ENCODE peak calls at places on chromosomes 12 and 14, in ten cellular contexts. B is GM12865, E is cardiac muscle cell, H is body of pancreas, P is heart right ventricle, W is transverse colon, X is IMR-90, N is GM20000, L is esophagus squamous epithelium, A is AG04449. C is an unnamed sample.

GRCh38 chr14:68408680-68409079 is 384.2 kb downstream of the ZFP36L1 start:
- DNase-seq in B (peak; percentile 40), E (no peak), H (no peak), P (no peak), W (no peak), X (peak; percentile 48), N (no peak), L (no peak), A (no peak), C (peak; percentile 27)

GRCh38 chr12:128914908-128915563 is 61.8 kb downstream of the GLT1D1 start:
- DNase-seq in B (peak; percentile 90), E (peak; percentile 47), H (no peak), P (no peak), W (no peak), X (no peak), N (peak; percentile 68), L (no peak), A (no peak), C (peak; percentile 83)

GRCh38 chr12:10453144-10453543 is at the start of gene KLRC1:
- DNase-seq in B (no peak), E (no peak), H (no peak), P (no peak), W (no peak), X (no peak), N (no peak), L (no peak), A (no peak), C (peak; percentile 15)

GRCh38 chr14:68611611-68612010 is 181.3 kb downstream of the ZFP36L1 start:
- DNase-seq in B (no peak), E (no peak), H (peak; percentile 80), P (no peak), W (no peak), X (no peak), N (no peak), L (no peak), A (no peak), C (no peak)

GRCh38 chr14:65961004-65961403 is 525.2 kb upstream of the CCDC196 start:
- DNase-seq in B (peak; percentile 65), E (peak; percentile 62), H (peak; percentile 47), P (peak; percentile 15), W (peak; percentile 68), X (peak; percentile 7), N (peak; percentile 58), L (no peak), A (no peak), C (peak; percentile 88)

GRCh38 chr14:24634158-24634557 is at the start of gene GZMB:
- DNase-seq in B (peak; percentile 37), E (no peak), H (no peak), P (no peak), W (peak; percentile 19), X (peak; percentile 14), N (no peak), L (no peak), A (no peak), C (peak; percentile 98)

GRCh38 chr14:49755378-49755777 is 12.6 kb upstream of the KLHDC2 start:
- DNase-seq in B (no peak), E (no peak), H (no peak), P (no peak), W (no peak), X (no peak), N (no peak), L (no peak), A (no peak), C (no peak)

GRCh38 chr14:75142494-75142893 is 15.6 kb upstream of the NEK9 start:
- DNase-seq in B (no peak), E (no peak), H (no peak), P (no peak), W (no peak), X (no peak), N (no peak), L (no peak), A (no peak), C (no peak)

GRCh38 chr12:63317880-63318279 is 166.9 kb upstream of the AVPR1A start:
- DNase-seq in B (no peak), E (no peak), H (no peak), P (no peak), W (no peak), X (no peak), N (no peak), L (no peak), A (no peak), C (no peak)

GRCh38 chr12:69389836-69390235 is 30.3 kb downstream of the YEATS4 start:
- DNase-seq in B (no peak), E (no peak), H (no peak), P (no peak), W (no peak), X (peak; percentile 79), N (no peak), L (no peak), A (peak; percentile 31), C (no peak)

GRCh38 chr12:103387385-103387784 is 108.4 kb downstream of the C12orf42 start:
- DNase-seq in B (no peak), E (no peak), H (no peak), P (no peak), W (no peak), X (no peak), N (no peak), L (no peak), A (no peak), C (no peak)

GRCh38 chr12:79927772-79928474 is 7.0 kb downstream of the PPP1R12A start:
- DNase-seq in B (peak; percentile 81), E (no peak), H (no peak), P (no peak), W (no peak), X (peak; percentile 23), N (peak; percentile 24), L (no peak), A (no peak), C (peak; percentile 68)

GRCh38 chr14:52950410-52950897 is 396 bp downstream of the FERMT2 start:
- DNase-seq in B (peak; percentile 23), E (peak; percentile 62), H (peak; percentile 59), P (peak; percentile 62), W (peak; percentile 38), X (peak; percentile 29), N (peak; percentile 62), L (no peak), A (no peak), C (peak; percentile 14)

GRCh38 chr12:113092478-113093408 is 36.2 kb downstream of the DTX1 start:
- DNase-seq in B (peak; percentile 43), E (peak; percentile 42), H (peak; percentile 49), P (no peak), W (peak; percentile 73), X (no peak), N (peak; percentile 83), L (no peak), A (no peak), C (no peak)
- TF ChIP-seq CTCF in B (peak; percentile 32), E (peak; percentile 35), H (no peak), P (peak; percentile 18), W (no peak), X (no peak), N (peak; percentile 39), L (no peak), A (no peak), C (no peak)

GRCh38 chr14:59570122-59570521 is 6.5 kb downstream of the CCDC175 start:
- DNase-seq in B (no peak), E (no peak), H (no peak), P (no peak), W (no peak), X (no peak), N (no peak), L (no peak), A (no peak), C (no peak)
- TF ChIP-seq CTCF in B (no peak), E (peak; percentile 10), H (no peak), P (no peak), W (peak; percentile 18), X (peak; percentile 21), N (no peak), L (no peak), A (peak; percentile 11), C (no peak)

GRCh38 chr12:43917896-43918295 is 82.0 kb downstream of the TMEM117 start:
- DNase-seq in B (no peak), E (no peak), H (no peak), P (no peak), W (no peak), X (no peak), N (no peak), L (no peak), A (no peak), C (no peak)

GRCh38 chr12:43912851-43913250 is 77.0 kb downstream of the TMEM117 start:
- DNase-seq in B (no peak), E (no peak), H (no peak), P (no peak), W (no peak), X (no peak), N (no peak), L (no peak), A (no peak), C (no peak)

GRCh38 chr12:43914391-43914790 is 78.5 kb downstream of the TMEM117 start:
- DNase-seq in B (no peak), E (no peak), H (no peak), P (no peak), W (no peak), X (no peak), N (no peak), L (no peak), A (no peak), C (no peak)

DNA sequence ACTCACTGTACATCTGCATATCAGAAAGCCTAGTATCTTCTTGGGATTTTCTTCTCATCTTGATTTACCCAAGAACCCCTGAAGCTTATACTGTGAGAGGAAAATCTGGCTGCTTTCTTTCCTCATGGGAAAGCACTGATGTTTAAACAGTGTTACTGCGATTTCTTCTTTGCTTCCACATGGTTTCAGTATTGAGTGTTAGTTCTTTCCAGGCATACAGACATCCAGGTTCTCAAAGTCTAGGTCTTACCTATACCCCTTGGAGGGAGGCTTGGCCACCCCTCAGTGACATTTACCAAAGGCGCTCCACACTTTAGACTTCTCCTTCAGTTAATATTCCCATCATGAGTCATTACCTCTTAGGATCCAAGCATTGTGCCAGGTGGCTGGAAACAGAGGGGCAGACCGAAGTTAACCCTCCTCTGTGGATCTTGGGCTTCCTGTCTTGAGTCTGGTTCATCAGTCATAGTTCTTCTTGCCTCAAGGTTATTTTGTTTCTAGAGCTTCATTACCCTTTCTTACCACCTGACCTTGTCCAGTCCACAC is 79.1 kb downstream of the TMEM117 start:
- DNase-seq in B (peak; percentile 3), E (no peak), H (no peak), P (no peak), W (no peak), X (no peak), N (peak; percentile 5), L (no peak), A (no peak), C (no peak)
- TF ChIP-seq CTCF in B (no peak), E (no peak), H (no peak), P (peak; percentile 23), W (no peak), X (no peak), N (no peak), L (no peak), A (no peak), C (no peak)

GRCh38 chr14:85974602-85975001 is 444.7 kb downstream of the FLRT2 start:
- DNase-seq in B (no peak), E (no peak), H (no peak), P (no peak), W (no peak), X (no peak), N (no peak), L (no peak), A (no peak), C (no peak)

DNA sequence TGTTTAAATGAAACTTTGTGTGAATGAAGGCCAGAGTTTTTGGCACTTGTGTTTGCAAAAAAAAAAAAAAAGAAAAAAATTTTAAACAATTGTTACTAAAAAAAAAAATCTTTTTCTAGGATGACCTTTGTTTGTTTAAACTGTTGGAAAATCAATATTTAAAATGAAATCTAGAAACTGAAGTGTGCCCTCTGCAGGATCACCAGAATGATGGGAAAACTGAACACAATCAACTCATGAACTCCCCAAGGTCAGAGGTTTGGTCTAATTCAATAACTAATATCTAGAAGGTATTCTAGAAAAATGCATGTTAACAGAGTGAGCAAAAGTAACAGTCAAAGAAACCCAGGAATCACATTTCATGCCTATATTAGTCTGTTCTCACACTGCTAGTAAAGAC is 448.9 kb downstream of the FLRT2 start:
- DNase-seq in B (no peak), E (no peak), H (no peak), P (no peak), W (no peak), X (no peak), N (no peak), L (no peak), A (no peak), C (no peak)
- TF ChIP-seq CTCF in B (no peak), E (no peak), H (no peak), P (no peak), W (no peak), X (no peak), N (no peak), L (no peak), A (no peak), C (no peak)

C was measured in activated CD8-positive, alpha-beta T cell treated with anti-CD3 and anti-CD28 coated beads for 36 hours.